ENCODE peak calls at places on chromosome 21, in seven cellular contexts. O is COR-L47, C is amygdala, N is brain microvascular endothelial cell, L is sigmoid colon, M is WTC11, P is putamen. T is an unnamed sample.

GRCh38 chr21:45378258-45378966 is 26.6 kb upstream of the COL18A1 start:
- DNase-seq in O (no peak), C (no peak), N (no peak), L (peak), M (peak), P (no peak), T (peak)

GRCh38 chr21:21232320-21232719 is 234.1 kb downstream of the NCAM2 start:
- DNase-seq in O (peak), C (no peak), N (peak), L (no peak), M (no peak), P (peak), T (no peak)

GRCh38 chr21:28550057-28550825 is 442.4 kb downstream of the LTN1 start:
- DNase-seq in O (no peak), C (no peak), N (no peak), L (no peak), M (no peak), P (no peak), T (no peak)

GRCh38 chr21:32690085-32690484 is 37.7 kb downstream of the SYNJ1 start:
- DNase-seq in O (no peak), C (no peak), N (no peak), L (no peak), M (no peak), P (no peak), T (no peak)

GRCh38 chr21:17709266-17709611 is 96.5 kb upstream of the BTG3 start:
- DNase-seq in O (no peak), C (no peak), N (no peak), L (no peak), M (no peak), P (no peak), T (no peak)

GRCh38 chr21:15293251-15293650 is 228.5 kb upstream of the NRIP1 start:
- DNase-seq in O (no peak), C (no peak), N (peak), L (no peak), M (no peak), P (no peak), T (peak)

GRCh38 chr21:41359289-41359688 is 2.5 kb upstream of the MX2 start:
- DNase-seq in O (no peak), C (no peak), N (no peak), L (no peak), M (peak), P (no peak), T (no peak)

GRCh38 chr21:43602277-43603229 is 56.7 kb downstream of the HSF2BP start:
- DNase-seq in O (no peak), C (no peak), N (no peak), L (no peak), M (no peak), P (no peak), T (no peak)

GRCh38 chr21:43904316-43904925 is 39.4 kb downstream of the AGPAT3 start:
- DNase-seq in O (no peak), C (no peak), N (no peak), L (peak), M (no peak), P (no peak), T (no peak)

GRCh38 chr21:41820384-41821080 is 53.7 kb upstream of the RIPK4 start:
- DNase-seq in O (no peak), C (no peak), N (no peak), L (no peak), M (no peak), P (no peak), T (no peak)